ENCODE peak calls at places on chromosomes 4 and X, in five cellular contexts. One of them, this sample, is unnamed.

GRCh38 chr4:3470244-3471097 is 7.4 kb downstream of the DOK7 start:
- DNase-seq in renal cortical epithelial cell: no peak
- DNase-seq in left kidney: no peak
- DNase-seq in NCI-H774: no peak
- DNase-seq in stimulated activated CD4-positive, alpha-beta T cell treated with anti-CD3 and anti-CD28 coated beads, Interleukin-12 subunit alpha, Interleukin-12 subunit beta, amount 100 ng/mL, for 24 hours: no peak
- DNase-seq in this sample: no peak

GRCh38 chr4:186627226-186627865 is 72.0 kb upstream of the MTNR1A start:
- DNase-seq in renal cortical epithelial cell: peak
- DNase-seq in left kidney: no peak
- DNase-seq in NCI-H774: no peak
- DNase-seq in stimulated activated CD4-positive, alpha-beta T cell treated with anti-CD3 and anti-CD28 coated beads, Interleukin-12 subunit alpha, Interleukin-12 subunit beta, amount 100 ng/mL, for 24 hours: no peak
- DNase-seq in this sample: no peak

GRCh38 chr4:109562457-109563237 is 2.6 kb downstream of the MCUB start:
- DNase-seq in renal cortical epithelial cell: no peak
- DNase-seq in left kidney: peak
- DNase-seq in NCI-H774: no peak
- DNase-seq in stimulated activated CD4-positive, alpha-beta T cell treated with anti-CD3 and anti-CD28 coated beads, Interleukin-12 subunit alpha, Interleukin-12 subunit beta, amount 100 ng/mL, for 24 hours: no peak
- DNase-seq in this sample: no peak

GRCh38 chr4:107468812-107469211 is 251.2 kb downstream of the PAPSS1 start:
- DNase-seq in renal cortical epithelial cell: no peak
- DNase-seq in left kidney: no peak
- DNase-seq in NCI-H774: no peak
- DNase-seq in stimulated activated CD4-positive, alpha-beta T cell treated with anti-CD3 and anti-CD28 coated beads, Interleukin-12 subunit alpha, Interleukin-12 subunit beta, amount 100 ng/mL, for 24 hours: no peak
- DNase-seq in this sample: no peak

GRCh38 chrX:27966955-27967354 is 14.3 kb downstream of the DCAF8L1 start:
- DNase-seq in renal cortical epithelial cell: peak
- DNase-seq in left kidney: no peak
- DNase-seq in NCI-H774: no peak
- DNase-seq in stimulated activated CD4-positive, alpha-beta T cell treated with anti-CD3 and anti-CD28 coated beads, Interleukin-12 subunit alpha, Interleukin-12 subunit beta, amount 100 ng/mL, for 24 hours: no peak
- DNase-seq in this sample: no peak

GRCh38 chr4:26032572-26033320 is 118.7 kb downstream of the SMIM20 start:
- DNase-seq in renal cortical epithelial cell: peak
- DNase-seq in left kidney: peak
- DNase-seq in NCI-H774: peak
- DNase-seq in stimulated activated CD4-positive, alpha-beta T cell treated with anti-CD3 and anti-CD28 coated beads, Interleukin-12 subunit alpha, Interleukin-12 subunit beta, amount 100 ng/mL, for 24 hours: no peak
- DNase-seq in this sample: no peak

GRCh38 chrX:155767101-155767878 is 113.9 kb upstream of the VAMP7 start:
- DNase-seq in renal cortical epithelial cell: peak
- DNase-seq in left kidney: peak
- DNase-seq in NCI-H774: peak
- DNase-seq in stimulated activated CD4-positive, alpha-beta T cell treated with anti-CD3 and anti-CD28 coated beads, Interleukin-12 subunit alpha, Interleukin-12 subunit beta, amount 100 ng/mL, for 24 hours: no peak
- DNase-seq in this sample: no peak

GRCh38 chr4:174423257-174423944 is 98.9 kb downstream of the HPGD start:
- DNase-seq in renal cortical epithelial cell: peak
- DNase-seq in left kidney: peak
- DNase-seq in NCI-H774: peak
- DNase-seq in stimulated activated CD4-positive, alpha-beta T cell treated with anti-CD3 and anti-CD28 coated beads, Interleukin-12 subunit alpha, Interleukin-12 subunit beta, amount 100 ng/mL, for 24 hours: no peak
- DNase-seq in this sample: no peak

GRCh38 chr4:165379662-165380061 is 854 bp downstream of the CPE start:
- DNase-seq in renal cortical epithelial cell: no peak
- DNase-seq in left kidney: peak
- DNase-seq in NCI-H774: no peak
- DNase-seq in stimulated activated CD4-positive, alpha-beta T cell treated with anti-CD3 and anti-CD28 coated beads, Interleukin-12 subunit alpha, Interleukin-12 subunit beta, amount 100 ng/mL, for 24 hours: no peak
- DNase-seq in this sample: no peak

GRCh38 chrX:74535633-74536141 is 78.7 kb downstream of the RLIM start:
- DNase-seq in renal cortical epithelial cell: peak
- DNase-seq in left kidney: peak
- DNase-seq in NCI-H774: peak
- DNase-seq in stimulated activated CD4-positive, alpha-beta T cell treated with anti-CD3 and anti-CD28 coated beads, Interleukin-12 subunit alpha, Interleukin-12 subunit beta, amount 100 ng/mL, for 24 hours: no peak
- DNase-seq in this sample: no peak

GRCh38 chrX:125090046-125090445 is 229.6 kb upstream of the TEX13C start:
- DNase-seq in renal cortical epithelial cell: peak
- DNase-seq in left kidney: no peak
- DNase-seq in NCI-H774: peak
- DNase-seq in stimulated activated CD4-positive, alpha-beta T cell treated with anti-CD3 and anti-CD28 coated beads, Interleukin-12 subunit alpha, Interleukin-12 subunit beta, amount 100 ng/mL, for 24 hours: no peak
- DNase-seq in this sample: no peak

GRCh38 chrX:134753185-134754008 is 95.1 kb upstream of the PLAC1 start:
- DNase-seq in renal cortical epithelial cell: peak
- DNase-seq in left kidney: peak
- DNase-seq in NCI-H774: no peak
- DNase-seq in stimulated activated CD4-positive, alpha-beta T cell treated with anti-CD3 and anti-CD28 coated beads, Interleukin-12 subunit alpha, Interleukin-12 subunit beta, amount 100 ng/mL, for 24 hours: no peak
- DNase-seq in this sample: no peak

This sample was measured in stimulated activated CD8-positive, alpha-beta memory T cell treated with anti-CD3 and anti-CD28 coated beads, Interleukin-15, amount 100 ng/mL, for 24 hours.